ENCODE peak calls at places on chromosomes 5 and 9, in five cellular contexts. Z is left colon, G is Peyer's patch, R is NCI-H2081, M is midbrain. T is an unnamed sample.

GRCh38 chr5:59130441-59130840 is 547.6 kb downstream of the RAB3C start:
- DNase-seq in Z (no peak), G (no peak), R (no peak), M (no peak), T (no peak)

GRCh38 chr5:39740404-39740803 is 315.6 kb upstream of the DAB2 start:
- DNase-seq in Z (no peak), G (no peak), R (no peak), M (no peak), T (no peak)

GRCh38 chr5:83378624-83379259 is 92.8 kb upstream of the VCAN start:
- DNase-seq in Z (no peak), G (no peak), R (no peak), M (no peak), T (no peak)

GRCh38 chr5:88555658-88556057 is 287.0 kb upstream of the TMEM161B start:
- DNase-seq in Z (no peak), G (no peak), R (no peak), M (peak; percentile 54), T (no peak)

GRCh38 chr5:112276996-112277395 is 142.1 kb downstream of the EPB41L4A start:
- DNase-seq in Z (no peak), G (no peak), R (peak; percentile 22), M (no peak), T (no peak)

GRCh38 chr5:124111886-124112285 is 599.9 kb downstream of the CSNK1G3 start:
- DNase-seq in Z (no peak), G (no peak), R (no peak), M (no peak), T (no peak)

GRCh38 chr5:138869763-138870500 is 5.2 kb downstream of the LRRTM2 start:
- DNase-seq in Z (no peak), G (no peak), R (no peak), M (peak; percentile 41), T (no peak)

GRCh38 chr9:22079873-22080341 is 70.8 kb upstream of the CDKN2B start:
- DNase-seq in Z (no peak), G (no peak), R (no peak), M (peak; percentile 28), T (no peak)

GRCh38 chr5:116546033-116546742 is 28.4 kb downstream of the SEMA6A start:
- DNase-seq in Z (peak; percentile 85), G (no peak), R (no peak), M (no peak), T (no peak)

GRCh38 chr9:19759066-19759465 is 29.8 kb downstream of the SLC24A2 start:
- DNase-seq in Z (no peak), G (no peak), R (no peak), M (no peak), T (no peak)

GRCh38 chr5:169350759-169351240 is 49.9 kb upstream of the SLIT3 start:
- DNase-seq in Z (no peak), G (no peak), R (no peak), M (no peak), T (peak; percentile 98)

GRCh38 chr5:109689740-109690455 is at the start of gene MAN2A1:
- DNase-seq in Z (peak; percentile 87), G (peak; percentile 80), R (peak; percentile 24), M (peak; percentile 81), T (no peak)

GRCh38 chr5:94157704-94158608 is 416.6 kb upstream of the POU5F2 start:
- DNase-seq in Z (no peak), G (no peak), R (no peak), M (no peak), T (no peak)

GRCh38 chr5:43168175-43168574 is 23.9 kb upstream of the NIM1K start:
- DNase-seq in Z (no peak), G (no peak), R (no peak), M (no peak), T (no peak)

GRCh38 chr5:179906294-179906794 is 1.4 kb downstream of the TBC1D9B start:
- DNase-seq in Z (no peak), G (no peak), R (no peak), M (no peak), T (no peak)

GRCh38 chr9:15909297-15909696 is 356.5 kb downstream of the CCDC171 start:
- DNase-seq in Z (no peak), G (no peak), R (no peak), M (no peak), T (no peak)

GRCh38 chr5:75668988-75669760 is 48.1 kb downstream of the POC5 start:
- DNase-seq in Z (peak; percentile 70), G (no peak), R (peak; percentile 65), M (peak; percentile 20), T (no peak)

GRCh38 chr9:5263568-5264218 is 32.5 kb downstream of the INSL4 start:
- DNase-seq in Z (no peak), G (no peak), R (no peak), M (no peak), T (no peak)

GRCh38 chr9:120892177-120892747 is 15.3 kb upstream of the PHF19 start:
- DNase-seq in Z (no peak), G (no peak), R (no peak), M (no peak), T (no peak)

GRCh38 chr9:129143461-129143927 is 32.3 kb downstream of the PTPA start:
- DNase-seq in Z (peak; percentile 61), G (no peak), R (no peak), M (no peak), T (no peak)

GRCh38 chr5:173689171-173689676 is 72.8 kb upstream of the BOD1 start:
- DNase-seq in Z (no peak), G (no peak), R (no peak), M (no peak), T (no peak)

GRCh38 chr5:134436523-134437339 is 25.1 kb upstream of the CDKN2AIPNL start:
- DNase-seq in Z (peak; percentile 91), G (peak; percentile 72), R (peak; percentile 63), M (no peak), T (peak; percentile 86)

GRCh38 chr5:35859101-35859661 is 2.5 kb downstream of the IL7R start:
- DNase-seq in Z (no peak), G (no peak), R (peak; percentile 98), M (no peak), T (no peak)

GRCh38 chr5:97545856-97546570 is 363.0 kb upstream of the RIOK2 start:
- DNase-seq in Z (no peak), G (no peak), R (no peak), M (no peak), T (no peak)